ENCODE peak calls at places on chromosomes 13 and 19, in four cellular contexts. X is AG10803, F is lower leg skin, V is bronchial epithelial cell. N is an unnamed sample.
A peak's percentile ranks its signal among the peaks of the same experiment; 100 is the strongest.

GRCh38 chr13:48125794-48126228 is 30.9 kb upstream of the MED4 start:
- DNase-seq in X (peak; percentile 43), F (no peak), V (no peak), N (no peak)

GRCh38 chr19:31096047-31096446 is 253.2 kb downstream of the TSHZ3 start:
- DNase-seq in X (no peak), F (no peak), V (no peak), N (no peak)

GRCh38 chr19:3184847-3185481 is 766 bp upstream of the NCLN start:
- DNase-seq in X (no peak), F (no peak), V (no peak), N (no peak)

GRCh38 chr19:36032251-36033104 is at the start of gene CLIP3:
- DNase-seq in X (peak; percentile 67), F (no peak), V (no peak), N (no peak)

GRCh38 chr13:79898202-79898826 is 417.4 kb downstream of the NDFIP2 start:
- DNase-seq in X (no peak), F (no peak), V (no peak), N (no peak)

GRCh38 chr19:46381746-46382345 is 31.5 kb downstream of the CCDC8 start:
- DNase-seq in X (no peak), F (no peak), V (no peak), N (no peak)

GRCh38 chr13:51590231-51590630 is 6.0 kb downstream of the WDFY2 start:
- DNase-seq in X (no peak), F (no peak), V (no peak), N (no peak)

GRCh38 chr13:54018485-54018884 is 989.9 kb downstream of the OLFM4 start:
- DNase-seq in X (no peak), F (no peak), V (no peak), N (no peak)

GRCh38 chr13:89812856-89813255 is 1534.6 kb upstream of the MIR17HG start:
- DNase-seq in X (no peak), F (no peak), V (no peak), N (no peak)

GRCh38 chr19:2164020-2164988 is 571 bp downstream of the DOT1L start:
- DNase-seq in X (no peak), F (no peak), V (no peak), N (no peak)

GRCh38 chr19:47056416-47056815 is 8.0 kb upstream of the TMEM160 start:
- DNase-seq in X (no peak), F (no peak), V (no peak), N (no peak)

GRCh38 chr13:74132768-74133656 is 1.2 kb downstream of the KLF12 start:
- DNase-seq in X (peak; percentile 45), F (no peak), V (peak; percentile 16), N (no peak)

GRCh38 chr19:48598996-48599626 is 7.4 kb upstream of the SPACA4 start:
- DNase-seq in X (no peak), F (no peak), V (no peak), N (no peak)

GRCh38 chr19:29119582-29119981 is 93.4 kb downstream of the UQCRFS1 start:
- DNase-seq in X (no peak), F (no peak), V (no peak), N (no peak)

GRCh38 chr19:36152886-36153525 is 759 bp upstream of the COX7A1 start:
- DNase-seq in X (no peak), F (no peak), V (no peak), N (no peak)

GRCh38 chr13:43785681-43786471 is 896 bp downstream of the ENOX1 start:
- DNase-seq in X (peak; percentile 69), F (peak; percentile 55), V (peak; percentile 50), N (no peak)

GRCh38 chr19:19342086-19343015 is 21.7 kb downstream of the MAU2 start:
- DNase-seq in X (peak; percentile 48), F (no peak), V (peak; percentile 22), N (no peak)

GRCh38 chr19:18147396-18147795 is 5.6 kb upstream of the PIK3R2 start:
- DNase-seq in X (no peak), F (no peak), V (no peak), N (no peak)

GRCh38 chr13:111371211-111371610 is 50.8 kb downstream of the TEX29 start:
- DNase-seq in X (peak; percentile 50), F (no peak), V (no peak), N (no peak)

GRCh38 chr13:95129004-95129403 is 172.2 kb downstream of the ABCC4 start:
- DNase-seq in X (no peak), F (no peak), V (no peak), N (no peak)

GRCh38 chr13:83325454-83325853 is 556.8 kb downstream of the SLITRK1 start:
- DNase-seq in X (peak; percentile 85), F (no peak), V (peak; percentile 12), N (peak; percentile 47)

GRCh38 chr13:44141213-44141724 is 232.4 kb upstream of the SERP2 start:
- DNase-seq in X (peak; percentile 31), F (no peak), V (peak; percentile 74), N (no peak)

GRCh38 chr19:46478356-46478986 is 7.1 kb upstream of the PNMA8A start:
- DNase-seq in X (peak; percentile 54), F (no peak), V (no peak), N (no peak)

GRCh38 chr13:34654203-34654602 is 287.9 kb upstream of the NBEA start:
- DNase-seq in X (peak; percentile 13), F (no peak), V (no peak), N (no peak)

GRCh38 chr13:77919351-77920294 is 992 bp upstream of the EDNRB start:
- DNase-seq in X (no peak), F (no peak), V (no peak), N (no peak)

GRCh38 chr13:77915676-77916075 is 3.0 kb downstream of the EDNRB start:
- DNase-seq in X (no peak), F (no peak), V (no peak), N (no peak)

GRCh38 chr13:77918391-77919261 is at the start of gene EDNRB:
- DNase-seq in X (peak; percentile 11), F (peak; percentile 22), V (peak; percentile 49), N (no peak)

GRCh38 chr13:77916481-77916880 is 2.1 kb downstream of the EDNRB start:
- DNase-seq in X (no peak), F (no peak), V (no peak), N (no peak)
- H3K4me3 ChIP-seq in X (no peak overlapping the region), F (no peak overlapping the region), V (no peak overlapping the region), N (no peak overlapping the region)

DNA sequence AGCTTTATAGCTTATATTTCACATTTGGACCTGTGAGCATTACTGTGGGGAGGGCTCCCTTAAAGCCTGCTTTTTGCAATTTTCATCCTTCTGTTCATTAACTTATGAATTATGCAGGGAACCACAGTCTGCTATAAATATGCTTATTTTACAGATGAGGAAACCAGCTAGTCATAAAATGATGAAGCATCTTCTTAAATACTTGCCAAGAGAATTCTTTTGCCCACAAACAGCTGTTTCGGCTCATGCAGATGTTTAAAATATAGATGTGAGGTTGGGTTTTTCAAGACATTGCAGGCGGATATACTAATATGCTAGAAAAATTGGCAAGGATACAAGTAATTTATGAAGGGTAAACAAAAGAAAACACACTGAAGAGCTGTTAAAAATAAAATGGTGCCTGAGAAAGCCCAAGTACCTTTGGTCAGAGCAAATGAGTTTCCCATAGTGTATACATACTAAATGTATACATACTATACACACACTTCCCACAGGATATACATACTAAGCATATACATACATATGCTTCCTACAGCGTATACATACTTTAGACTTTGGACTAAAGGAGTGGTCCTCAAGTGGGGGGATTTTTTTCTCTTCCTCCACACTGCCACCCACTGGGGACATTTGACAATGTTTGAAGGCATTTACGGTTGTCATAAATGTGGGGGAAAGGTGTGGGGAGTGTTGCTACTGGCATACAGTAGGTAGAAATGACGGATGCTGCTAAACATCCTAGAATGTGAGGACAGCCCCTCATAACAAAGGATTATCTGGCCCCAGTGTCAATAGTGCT is 164.9 kb upstream of the CSNK1A1L start:
- DNase-seq in X (peak; percentile 33), F (no peak), V (no peak), N (no peak)
- TF ChIP-seq CTCF in X (no peak), F (no peak), V (no peak), N (no peak)

DNA sequence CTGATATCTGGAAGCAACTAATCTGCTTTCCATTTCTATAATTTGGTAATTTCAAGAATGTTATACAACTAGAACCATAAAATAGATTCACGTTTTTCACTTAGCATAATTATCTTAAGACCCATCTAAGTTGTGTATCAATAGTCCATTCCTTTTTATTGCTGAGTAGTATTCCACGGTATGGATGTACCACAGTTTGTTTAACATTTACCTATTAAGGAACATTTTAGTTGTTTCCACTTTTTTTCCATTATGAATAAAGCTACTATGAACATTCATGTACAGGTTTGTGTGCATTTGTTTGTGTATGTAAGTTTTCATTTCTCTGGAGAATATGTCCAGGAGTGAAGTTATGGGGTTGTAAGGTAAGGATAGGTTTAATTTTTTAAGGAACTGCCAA is 18.3 kb upstream of the ZNF112 start:
- DNase-seq in X (no peak), F (no peak), V (no peak), N (no peak)
- H3K4me3 ChIP-seq in X (no peak overlapping the region), F (no peak overlapping the region), V (no peak overlapping the region), N (no peak overlapping the region)

GRCh38 chr19:6556043-6556449 is 25.2 kb downstream of the TNFSF9 start:
- DNase-seq in X (no peak), F (no peak), V (no peak), N (no peak)
- TF ChIP-seq CTCF in X (no peak), F (no peak), V (no peak), N (no peak)